ENCODE peak calls at places on chromosome 11, in four cellular contexts. C, E, R and Y are unnamed samples.

GRCh38 chr11:34395916-34396555 is 38.2 kb upstream of the ABTB2 start:
- DNase-seq in C (no peak), E (no peak), R (no peak), Y (no peak)

GRCh38 chr11:21582791-21583190 is 610.1 kb upstream of the ANO5 start:
- DNase-seq in C (no peak), E (no peak), R (no peak), Y (no peak)

GRCh38 chr11:40514124-40514523 is 945.3 kb downstream of the LRRC4C start:
- DNase-seq in C (no peak), E (no peak), R (no peak), Y (no peak)

GRCh38 chr11:72569966-72570892 is 104.0 kb downstream of the PDE2A start:
- DNase-seq in C (no peak), E (no peak), R (no peak), Y (no peak)

GRCh38 chr11:32466279-32466915 is 31.1 kb upstream of the WT1 start:
- DNase-seq in C (no peak), E (no peak), R (no peak), Y (no peak)

GRCh38 chr11:123525511-123525918 is 95.4 kb downstream of the GRAMD1B start:
- DNase-seq in C (no peak), E (no peak), R (no peak), Y (no peak)

GRCh38 chr11:107102692-107103463 is 84.6 kb upstream of the GUCY1A2 start:
- DNase-seq in C (no peak), E (no peak), R (no peak), Y (no peak)

GRCh38 chr11:45754746-45755145 is 50.2 kb upstream of the SLC35C1 start:
- DNase-seq in C (no peak), E (no peak), R (no peak), Y (no peak)

GRCh38 chr11:16805942-16806341 is 67.5 kb downstream of the C11orf58 start:
- DNase-seq in C (no peak), E (no peak), R (no peak), Y (no peak)

GRCh38 chr11:130906616-130907015 is 9.7 kb downstream of the SNX19 start:
- DNase-seq in C (no peak), E (no peak), R (no peak), Y (no peak)

GRCh38 chr11:114330373-114330772 is 34.2 kb downstream of the NNMT start:
- DNase-seq in C (no peak), E (no peak), R (no peak), Y (no peak)

GRCh38 chr11:85809881-85810280 is 1.1 kb downstream of the SYTL2 start:
- DNase-seq in C (no peak), E (no peak), R (no peak), Y (no peak)

GRCh38 chr11:61489833-61490585 is 18.5 kb upstream of the LRRC10B start:
- DNase-seq in C (no peak), E (peak), R (no peak), Y (no peak)

GRCh38 chr11:116545912-116546311 is 226.9 kb downstream of the BUD13 start:
- DNase-seq in C (no peak), E (no peak), R (no peak), Y (no peak)

GRCh38 chr11:31799036-31799793 is 11.9 kb downstream of the PAX6 start:
- DNase-seq in C (no peak), E (no peak), R (no peak), Y (no peak)

GRCh38 chr11:131766637-131767036 is 396.2 kb downstream of the NTM start:
- DNase-seq in C (no peak), E (no peak), R (no peak), Y (no peak)

GRCh38 chr11:78063440-78064181 is at the start of gene THRSP:
- DNase-seq in C (no peak), E (no peak), R (no peak), Y (no peak)

GRCh38 chr11:10500757-10501684 is 40.0 kb downstream of the RNF141 start:
- DNase-seq in C (no peak), E (no peak), R (no peak), Y (no peak)

GRCh38 chr11:62678770-62679696 is at the start of gene UBXN1:
- DNase-seq in C (peak), E (peak), R (peak), Y (peak)

GRCh38 chr11:59550368-59550841 is 39.1 kb downstream of the OR4D9 start:
- DNase-seq in C (peak), E (peak), R (peak), Y (peak)

GRCh38 chr11:100640646-100641045 is 46.4 kb upstream of the ARHGAP42 start:
- DNase-seq in C (no peak), E (no peak), R (no peak), Y (no peak)

GRCh38 chr11:115784796-115785521 is 280.7 kb upstream of the CADM1 start:
- DNase-seq in C (no peak), E (peak), R (no peak), Y (no peak)

GRCh38 chr11:23540101-23540561 is 679.9 kb upstream of the CCDC179 start:
- DNase-seq in C (no peak), E (no peak), R (no peak), Y (no peak)

GRCh38 chr11:5696210-5696609 is 6.6 kb downstream of the TRIM22 start:
- DNase-seq in C (no peak), E (no peak), R (no peak), Y (no peak)

GRCh38 chr11:97996762-97997161 is 1024.0 kb upstream of the CNTN5 start:
- DNase-seq in C (no peak), E (no peak), R (no peak), Y (no peak)

GRCh38 chr11:75035911-75036536 is 47.3 kb downstream of the NEU3 start:
- DNase-seq in C (no peak), E (no peak), R (no peak), Y (no peak)

GRCh38 chr11:121437018-121437685 is 15.0 kb upstream of the SORL1 start:
- DNase-seq in C (no peak), E (no peak), R (no peak), Y (no peak)

GRCh38 chr11:44243086-44243485 is 66.9 kb downstream of the ALX4 start:
- DNase-seq in C (no peak), E (no peak), R (no peak), Y (no peak)

GRCh38 chr11:47587039-47587675 is 679 bp downstream of the FAM180B start:
- DNase-seq in C (no peak), E (no peak), R (no peak), Y (no peak)

GRCh38 chr11:105935791-105936190 is 86.2 kb downstream of the MSANTD4 start:
- DNase-seq in C (no peak), E (no peak), R (no peak), Y (no peak)

GRCh38 chr11:114168691-114169090 is 109.2 kb downstream of the ZBTB16 start:
- DNase-seq in C (no peak), E (no peak), R (no peak), Y (no peak)